ENCODE peak calls at places on chromosome 22, in eight cellular contexts. One of them, this sample, is unnamed.

GRCh38 chr22:35685731-35686130 is 31.9 kb upstream of the APOL5 start:
- DNase-seq in ELF-1: no peak
- DNase-seq in head of caudate nucleus: no peak
- DNase-seq in RWPE1: peak; percentile 13
- DNase-seq in iPS-NIHi11: no peak
- DNase-seq in neuronal stem cell: no peak
- DNase-seq in body of pancreas: no peak
- DNase-seq in NCI-H146: no peak
- DNase-seq in this sample: no peak

GRCh38 chr22:25054943-25055511 is 102.5 kb downstream of the KIAA1671 start:
- DNase-seq in iPS-NIHi11: no peak
- DNase-seq in RWPE1: no peak
- DNase-seq in neuronal stem cell: no peak
- DNase-seq in NCI-H146: no peak
- DNase-seq in body of pancreas: no peak
- DNase-seq in ELF-1: no peak
- DNase-seq in head of caudate nucleus: no peak
- DNase-seq in this sample: peak; percentile 29

GRCh38 chr22:29215012-29215860 is 9.5 kb downstream of the EMID1 start:
- DNase-seq in body of pancreas: no peak
- DNase-seq in iPS-NIHi11: peak; percentile 35
- DNase-seq in RWPE1: no peak
- DNase-seq in head of caudate nucleus: no peak
- DNase-seq in neuronal stem cell: no peak
- DNase-seq in ELF-1: peak; percentile 38
- DNase-seq in NCI-H146: peak; percentile 8
- DNase-seq in this sample: no peak

GRCh38 chr22:37196539-37197450 is 8.7 kb upstream of the C1QTNF6 start:
- DNase-seq in RWPE1: peak; percentile 77
- DNase-seq in body of pancreas: peak; percentile 91
- DNase-seq in NCI-H146: no peak
- DNase-seq in iPS-NIHi11: no peak
- DNase-seq in head of caudate nucleus: no peak
- DNase-seq in ELF-1: peak; percentile 75
- DNase-seq in neuronal stem cell: no peak
- DNase-seq in this sample: no peak

GRCh38 chr22:32830473-32830872 is 29.0 kb downstream of the TIMP3 start:
- DNase-seq in neuronal stem cell: peak; percentile 49
- DNase-seq in body of pancreas: peak; percentile 22
- DNase-seq in iPS-NIHi11: peak; percentile 44
- DNase-seq in NCI-H146: no peak
- DNase-seq in head of caudate nucleus: no peak
- DNase-seq in ELF-1: peak; percentile 43
- DNase-seq in RWPE1: no peak
- DNase-seq in this sample: no peak

GRCh38 chr22:40001800-40002577 is 7.2 kb downstream of the FAM83F start:
- DNase-seq in neuronal stem cell: no peak
- DNase-seq in NCI-H146: no peak
- DNase-seq in body of pancreas: no peak
- DNase-seq in RWPE1: peak; percentile 51
- DNase-seq in head of caudate nucleus: no peak
- DNase-seq in iPS-NIHi11: peak; percentile 46
- DNase-seq in ELF-1: peak; percentile 70
- DNase-seq in this sample: no peak

GRCh38 chr22:46626911-46627805 is 7.0 kb downstream of the GRAMD4 start:
- DNase-seq in body of pancreas: no peak
- DNase-seq in NCI-H146: no peak
- DNase-seq in neuronal stem cell: no peak
- DNase-seq in ELF-1: peak; percentile 95
- DNase-seq in head of caudate nucleus: no peak
- DNase-seq in RWPE1: peak; percentile 82
- DNase-seq in iPS-NIHi11: peak; percentile 98
- DNase-seq in this sample: no peak

GRCh38 chr22:33923033-33923432 is 2.8 kb upstream of the LARGE1 start:
- DNase-seq in RWPE1: no peak
- DNase-seq in body of pancreas: no peak
- DNase-seq in NCI-H146: no peak
- DNase-seq in iPS-NIHi11: no peak
- DNase-seq in head of caudate nucleus: no peak
- DNase-seq in neuronal stem cell: no peak
- DNase-seq in ELF-1: no peak
- DNase-seq in this sample: no peak

GRCh38 chr22:42282943-42283287 is 12.5 kb upstream of the TCF20 start:
- DNase-seq in neuronal stem cell: no peak
- DNase-seq in iPS-NIHi11: no peak
- DNase-seq in NCI-H146: no peak
- DNase-seq in RWPE1: no peak
- DNase-seq in ELF-1: no peak
- DNase-seq in head of caudate nucleus: peak; percentile 25
- DNase-seq in body of pancreas: no peak
- DNase-seq in this sample: no peak

GRCh38 chr22:42990131-42990838 is 24.7 kb downstream of the PACSIN2 start:
- DNase-seq in neuronal stem cell: no peak
- DNase-seq in RWPE1: peak; percentile 77
- DNase-seq in ELF-1: peak; percentile 42
- DNase-seq in NCI-H146: no peak
- DNase-seq in head of caudate nucleus: no peak
- DNase-seq in body of pancreas: no peak
- DNase-seq in iPS-NIHi11: no peak
- DNase-seq in this sample: no peak

GRCh38 chr22:17501679-17502285 is 61.5 kb upstream of the SLC25A18 start:
- DNase-seq in neuronal stem cell: peak; percentile 42
- DNase-seq in RWPE1: peak; percentile 46
- DNase-seq in body of pancreas: peak; percentile 20
- DNase-seq in ELF-1: peak; percentile 24
- DNase-seq in head of caudate nucleus: no peak
- DNase-seq in iPS-NIHi11: peak; percentile 38
- DNase-seq in NCI-H146: peak; percentile 56
- DNase-seq in this sample: peak; percentile 80

GRCh38 chr22:30507670-30508069 is 2.2 kb upstream of the SEC14L4 start:
- DNase-seq in head of caudate nucleus: no peak
- DNase-seq in body of pancreas: no peak
- DNase-seq in ELF-1: no peak
- DNase-seq in RWPE1: no peak
- DNase-seq in neuronal stem cell: no peak
- DNase-seq in iPS-NIHi11: no peak
- DNase-seq in NCI-H146: no peak
- DNase-seq in this sample: no peak

GRCh38 chr22:38089474-38089851 is 5.5 kb upstream of the SLC16A8 start:
- DNase-seq in ELF-1: no peak
- DNase-seq in iPS-NIHi11: no peak
- DNase-seq in NCI-H146: no peak
- DNase-seq in RWPE1: no peak
- DNase-seq in body of pancreas: no peak
- DNase-seq in neuronal stem cell: no peak
- DNase-seq in head of caudate nucleus: no peak
- DNase-seq in this sample: no peak

GRCh38 chr22:32378703-32379272 is 21.1 kb downstream of the RFPL3 start:
- DNase-seq in neuronal stem cell: peak; percentile 53
- DNase-seq in NCI-H146: peak; percentile 40
- DNase-seq in ELF-1: peak; percentile 63
- DNase-seq in RWPE1: peak; percentile 18
- DNase-seq in head of caudate nucleus: peak; percentile 8
- DNase-seq in iPS-NIHi11: peak; percentile 83
- DNase-seq in body of pancreas: no peak
- DNase-seq in this sample: peak; percentile 34

GRCh38 chr22:48517039-48518030 is 1310.3 kb downstream of the BRD1 start:
- DNase-seq in NCI-H146: no peak
- DNase-seq in ELF-1: peak; percentile 32
- DNase-seq in head of caudate nucleus: peak; percentile 73
- DNase-seq in RWPE1: no peak
- DNase-seq in body of pancreas: peak; percentile 49
- DNase-seq in neuronal stem cell: no peak
- DNase-seq in iPS-NIHi11: peak; percentile 59
- DNase-seq in this sample: no peak

GRCh38 chr22:30944986-30945385 is 23.6 kb downstream of the MORC2 start:
- DNase-seq in ELF-1: no peak
- DNase-seq in head of caudate nucleus: no peak
- DNase-seq in iPS-NIHi11: no peak
- DNase-seq in RWPE1: no peak
- DNase-seq in NCI-H146: no peak
- DNase-seq in body of pancreas: no peak
- DNase-seq in neuronal stem cell: no peak
- DNase-seq in this sample: no peak

GRCh38 chr22:46511391-46512370 is 25.7 kb downstream of the CELSR1 start:
- DNase-seq in RWPE1: no peak
- DNase-seq in neuronal stem cell: no peak
- DNase-seq in NCI-H146: no peak
- DNase-seq in body of pancreas: no peak
- DNase-seq in iPS-NIHi11: peak; percentile 11
- DNase-seq in head of caudate nucleus: no peak
- DNase-seq in ELF-1: no peak
- DNase-seq in this sample: no peak

GRCh38 chr22:35135165-35135564 is 69.2 kb downstream of the ISX start:
- DNase-seq in neuronal stem cell: no peak
- DNase-seq in head of caudate nucleus: no peak
- DNase-seq in RWPE1: no peak
- DNase-seq in ELF-1: peak; percentile 34
- DNase-seq in iPS-NIHi11: peak; percentile 33
- DNase-seq in body of pancreas: no peak
- DNase-seq in NCI-H146: no peak
- DNase-seq in this sample: no peak

GRCh38 chr22:44304354-44304753 is 8.4 kb downstream of the SHISAL1 start:
- DNase-seq in head of caudate nucleus: no peak
- DNase-seq in body of pancreas: no peak
- DNase-seq in ELF-1: peak; percentile 67
- DNase-seq in RWPE1: no peak
- DNase-seq in NCI-H146: no peak
- DNase-seq in iPS-NIHi11: no peak
- DNase-seq in neuronal stem cell: no peak
- DNase-seq in this sample: no peak

GRCh38 chr22:44256085-44256484 is 56.7 kb downstream of the SHISAL1 start:
- DNase-seq in neuronal stem cell: no peak
- DNase-seq in ELF-1: no peak
- DNase-seq in body of pancreas: no peak
- DNase-seq in iPS-NIHi11: no peak
- DNase-seq in NCI-H146: no peak
- DNase-seq in head of caudate nucleus: no peak
- DNase-seq in RWPE1: no peak
- DNase-seq in this sample: no peak

GRCh38 chr22:30471616-30472318 is at the start of gene SEC14L3:
- DNase-seq in RWPE1: no peak
- DNase-seq in NCI-H146: no peak
- DNase-seq in ELF-1: no peak
- DNase-seq in neuronal stem cell: no peak
- DNase-seq in iPS-NIHi11: no peak
- DNase-seq in head of caudate nucleus: no peak
- DNase-seq in body of pancreas: no peak
- DNase-seq in this sample: no peak

GRCh38 chr22:22897036-22897435 is 9.4 kb downstream of the IGLL5 start:
- DNase-seq in body of pancreas: no peak
- DNase-seq in head of caudate nucleus: no peak
- DNase-seq in ELF-1: no peak
- DNase-seq in RWPE1: no peak
- DNase-seq in neuronal stem cell: no peak
- DNase-seq in NCI-H146: no peak
- DNase-seq in iPS-NIHi11: no peak
- DNase-seq in this sample: no peak

GRCh38 chr22:21104126-21104691 is 58.5 kb downstream of the LRRC74B start:
- DNase-seq in RWPE1: no peak
- DNase-seq in NCI-H146: no peak
- DNase-seq in neuronal stem cell: no peak
- DNase-seq in ELF-1: no peak
- DNase-seq in head of caudate nucleus: no peak
- DNase-seq in iPS-NIHi11: no peak
- DNase-seq in body of pancreas: no peak
- DNase-seq in this sample: no peak

GRCh38 chr22:50485221-50486131 is 1.2 kb upstream of the MIOX start:
- DNase-seq in head of caudate nucleus: no peak
- DNase-seq in ELF-1: no peak
- DNase-seq in neuronal stem cell: no peak
- DNase-seq in body of pancreas: peak; percentile 96
- DNase-seq in RWPE1: no peak
- DNase-seq in iPS-NIHi11: no peak
- DNase-seq in NCI-H146: no peak
- DNase-seq in this sample: no peak

GRCh38 chr22:41300661-41301060 is 664 bp upstream of the ZC3H7B start:
- DNase-seq in NCI-H146: no peak
- DNase-seq in ELF-1: no peak
- DNase-seq in head of caudate nucleus: no peak
- DNase-seq in RWPE1: no peak
- DNase-seq in body of pancreas: no peak
- DNase-seq in neuronal stem cell: no peak
- DNase-seq in iPS-NIHi11: no peak
- DNase-seq in this sample: no peak

GRCh38 chr22:49979587-49980264 is 19.2 kb downstream of the PIM3 start:
- DNase-seq in head of caudate nucleus: no peak
- DNase-seq in ELF-1: no peak
- DNase-seq in body of pancreas: peak; percentile 43
- DNase-seq in neuronal stem cell: no peak
- DNase-seq in iPS-NIHi11: peak; percentile 56
- DNase-seq in RWPE1: no peak
- DNase-seq in NCI-H146: peak; percentile 29
- DNase-seq in this sample: peak; percentile 61

GRCh38 chr22:46748948-46749681 is 11.1 kb upstream of the CERK start:
- DNase-seq in RWPE1: no peak
- DNase-seq in head of caudate nucleus: no peak
- DNase-seq in body of pancreas: no peak
- DNase-seq in neuronal stem cell: no peak
- DNase-seq in NCI-H146: no peak
- DNase-seq in ELF-1: no peak
- DNase-seq in iPS-NIHi11: no peak
- DNase-seq in this sample: no peak

GRCh38 chr22:42300286-42301071 is 30.0 kb upstream of the TCF20 start:
- DNase-seq in neuronal stem cell: no peak
- DNase-seq in NCI-H146: no peak
- DNase-seq in RWPE1: peak; percentile 69
- DNase-seq in head of caudate nucleus: no peak
- DNase-seq in body of pancreas: no peak
- DNase-seq in iPS-NIHi11: no peak
- DNase-seq in ELF-1: no peak
- DNase-seq in this sample: peak; percentile 58

GRCh38 chr22:50304528-50305392 is 2.7 kb downstream of the PLXNB2 start:
- DNase-seq in iPS-NIHi11: no peak
- DNase-seq in RWPE1: peak; percentile 71
- DNase-seq in neuronal stem cell: no peak
- DNase-seq in body of pancreas: peak; percentile 66
- DNase-seq in ELF-1: no peak
- DNase-seq in head of caudate nucleus: peak; percentile 51
- DNase-seq in NCI-H146: no peak
- DNase-seq in this sample: no peak

GRCh38 chr22:36510966-36511881 is 4.4 kb upstream of the FOXRED2 start:
- DNase-seq in ELF-1: peak; percentile 73
- DNase-seq in head of caudate nucleus: no peak
- DNase-seq in iPS-NIHi11: peak; percentile 67
- DNase-seq in neuronal stem cell: no peak
- DNase-seq in body of pancreas: peak; percentile 32
- DNase-seq in NCI-H146: peak; percentile 4
- DNase-seq in RWPE1: peak; percentile 30
- DNase-seq in this sample: peak; percentile 60

GRCh38 chr22:41517172-41518047 is 26.9 kb downstream of the POLR3H start:
- DNase-seq in ELF-1: peak; percentile 82
- DNase-seq in head of caudate nucleus: no peak
- DNase-seq in NCI-H146: peak; percentile 23
- DNase-seq in iPS-NIHi11: peak; percentile 85
- DNase-seq in neuronal stem cell: peak; percentile 57
- DNase-seq in body of pancreas: peak; percentile 78
- DNase-seq in RWPE1: peak; percentile 52
- DNase-seq in this sample: peak; percentile 37

This sample was measured in GM12865.